ENCODE peak calls at places on chromosomes 3 and 15, in nine cellular contexts. One of them, this sample, is unnamed.

GRCh38 chr3:53134631-53135232 is 4.5 kb upstream of the RFT1 start:
- DNase-seq in immature natural killer cell: peak
- DNase-seq in stomach: peak
- DNase-seq in EH: peak
- DNase-seq in GM13976: peak
- DNase-seq in LHCN-M2: peak
- DNase-seq in T follicular helper cell: peak
- DNase-seq in ACHN: peak
- DNase-seq in activated CD8-positive, alpha-beta T cell treated with anti-CD3 and anti-CD28 coated beads for 36 hours: peak
- DNase-seq in this sample: peak

GRCh38 chr3:62193586-62194345 is 179.6 kb downstream of the FEZF2 start:
- DNase-seq in activated CD8-positive, alpha-beta T cell treated with anti-CD3 and anti-CD28 coated beads for 36 hours: no peak
- DNase-seq in immature natural killer cell: no peak
- DNase-seq in LHCN-M2: no peak
- DNase-seq in T follicular helper cell: no peak
- DNase-seq in GM13976: no peak
- DNase-seq in stomach: no peak
- DNase-seq in EH: no peak
- DNase-seq in ACHN: no peak
- DNase-seq in this sample: no peak

GRCh38 chr15:48202068-48202467 is 4.0 kb upstream of the SLC12A1 start:
- DNase-seq in stomach: no peak
- DNase-seq in ACHN: no peak
- DNase-seq in LHCN-M2: no peak
- DNase-seq in activated CD8-positive, alpha-beta T cell treated with anti-CD3 and anti-CD28 coated beads for 36 hours: no peak
- DNase-seq in EH: no peak
- DNase-seq in GM13976: no peak
- DNase-seq in immature natural killer cell: no peak
- DNase-seq in T follicular helper cell: no peak
- DNase-seq in this sample: no peak

GRCh38 chr3:19934098-19934566 is at the start of gene EFHB:
- DNase-seq in T follicular helper cell: no peak
- DNase-seq in GM13976: no peak
- DNase-seq in immature natural killer cell: no peak
- DNase-seq in LHCN-M2: peak
- DNase-seq in activated CD8-positive, alpha-beta T cell treated with anti-CD3 and anti-CD28 coated beads for 36 hours: peak
- DNase-seq in EH: peak
- DNase-seq in ACHN: no peak
- DNase-seq in stomach: no peak
- DNase-seq in this sample: peak

GRCh38 chr3:127406309-127407025 is 118.6 kb upstream of the PRR20G start:
- DNase-seq in GM13976: no peak
- DNase-seq in stomach: peak
- DNase-seq in LHCN-M2: peak
- DNase-seq in immature natural killer cell: no peak
- DNase-seq in ACHN: peak
- DNase-seq in activated CD8-positive, alpha-beta T cell treated with anti-CD3 and anti-CD28 coated beads for 36 hours: peak
- DNase-seq in T follicular helper cell: no peak
- DNase-seq in EH: peak
- DNase-seq in this sample: no peak

GRCh38 chr15:83436513-83437158 is 10.5 kb upstream of the SH3GL3 start:
- DNase-seq in activated CD8-positive, alpha-beta T cell treated with anti-CD3 and anti-CD28 coated beads for 36 hours: no peak
- DNase-seq in LHCN-M2: peak
- DNase-seq in ACHN: peak
- DNase-seq in GM13976: no peak
- DNase-seq in immature natural killer cell: no peak
- DNase-seq in stomach: no peak
- DNase-seq in T follicular helper cell: no peak
- DNase-seq in EH: peak
- DNase-seq in this sample: peak

GRCh38 chr3:54533856-54534255 is 394.0 kb downstream of the LRTM1 start:
- DNase-seq in stomach: no peak
- DNase-seq in ACHN: peak
- DNase-seq in immature natural killer cell: no peak
- DNase-seq in LHCN-M2: no peak
- DNase-seq in T follicular helper cell: no peak
- DNase-seq in EH: no peak
- DNase-seq in GM13976: no peak
- DNase-seq in activated CD8-positive, alpha-beta T cell treated with anti-CD3 and anti-CD28 coated beads for 36 hours: no peak
- DNase-seq in this sample: no peak

GRCh38 chr15:33113666-33114483 is 80.6 kb downstream of the FMN1 start:
- DNase-seq in GM13976: no peak
- DNase-seq in T follicular helper cell: no peak
- DNase-seq in EH: no peak
- DNase-seq in ACHN: no peak
- DNase-seq in LHCN-M2: no peak
- DNase-seq in stomach: no peak
- DNase-seq in activated CD8-positive, alpha-beta T cell treated with anti-CD3 and anti-CD28 coated beads for 36 hours: no peak
- DNase-seq in immature natural killer cell: no peak
- DNase-seq in this sample: no peak

GRCh38 chr3:139839034-139839433 is 96.0 kb upstream of the CLSTN2 start:
- DNase-seq in EH: no peak
- DNase-seq in stomach: no peak
- DNase-seq in T follicular helper cell: no peak
- DNase-seq in LHCN-M2: no peak
- DNase-seq in immature natural killer cell: no peak
- DNase-seq in GM13976: no peak
- DNase-seq in activated CD8-positive, alpha-beta T cell treated with anti-CD3 and anti-CD28 coated beads for 36 hours: no peak
- DNase-seq in ACHN: no peak
- DNase-seq in this sample: no peak

GRCh38 chr3:4595709-4596108 is 102.6 kb downstream of the ITPR1 start:
- DNase-seq in ACHN: no peak
- DNase-seq in T follicular helper cell: no peak
- DNase-seq in immature natural killer cell: no peak
- DNase-seq in EH: no peak
- DNase-seq in LHCN-M2: no peak
- DNase-seq in activated CD8-positive, alpha-beta T cell treated with anti-CD3 and anti-CD28 coated beads for 36 hours: peak
- DNase-seq in GM13976: no peak
- DNase-seq in stomach: no peak
- DNase-seq in this sample: no peak

GRCh38 chr3:126083511-126083912 is 412 bp downstream of the SLC41A3 start:
- DNase-seq in ACHN: peak
- DNase-seq in T follicular helper cell: peak
- DNase-seq in EH: peak
- DNase-seq in immature natural killer cell: peak
- DNase-seq in GM13976: peak
- DNase-seq in stomach: peak
- DNase-seq in LHCN-M2: peak
- DNase-seq in activated CD8-positive, alpha-beta T cell treated with anti-CD3 and anti-CD28 coated beads for 36 hours: peak
- DNase-seq in this sample: no peak

GRCh38 chr3:66297917-66298316 is 77.1 kb downstream of the SLC25A26 start:
- DNase-seq in LHCN-M2: peak
- DNase-seq in T follicular helper cell: no peak
- DNase-seq in ACHN: no peak
- DNase-seq in activated CD8-positive, alpha-beta T cell treated with anti-CD3 and anti-CD28 coated beads for 36 hours: no peak
- DNase-seq in immature natural killer cell: peak
- DNase-seq in stomach: no peak
- DNase-seq in GM13976: no peak
- DNase-seq in EH: peak
- DNase-seq in this sample: no peak

GRCh38 chr15:56215769-56216168 is 27.9 kb downstream of the RFX7 start:
- DNase-seq in LHCN-M2: peak
- DNase-seq in ACHN: no peak
- DNase-seq in T follicular helper cell: no peak
- DNase-seq in activated CD8-positive, alpha-beta T cell treated with anti-CD3 and anti-CD28 coated beads for 36 hours: no peak
- DNase-seq in GM13976: no peak
- DNase-seq in immature natural killer cell: no peak
- DNase-seq in EH: peak
- DNase-seq in stomach: no peak
- DNase-seq in this sample: no peak

GRCh38 chr3:6971933-6972332 is 111.0 kb downstream of the GRM7 start:
- DNase-seq in GM13976: no peak
- DNase-seq in EH: no peak
- DNase-seq in ACHN: no peak
- DNase-seq in activated CD8-positive, alpha-beta T cell treated with anti-CD3 and anti-CD28 coated beads for 36 hours: no peak
- DNase-seq in immature natural killer cell: no peak
- DNase-seq in LHCN-M2: no peak
- DNase-seq in stomach: no peak
- DNase-seq in T follicular helper cell: no peak
- DNase-seq in this sample: no peak

GRCh38 chr3:27649277-27649676 is 72.8 kb downstream of the EOMES start:
- DNase-seq in activated CD8-positive, alpha-beta T cell treated with anti-CD3 and anti-CD28 coated beads for 36 hours: no peak
- DNase-seq in LHCN-M2: no peak
- DNase-seq in T follicular helper cell: no peak
- DNase-seq in EH: no peak
- DNase-seq in immature natural killer cell: no peak
- DNase-seq in stomach: no peak
- DNase-seq in GM13976: no peak
- DNase-seq in ACHN: no peak
- DNase-seq in this sample: no peak

GRCh38 chr15:47301481-47301880 is 415.8 kb upstream of the SEMA6D start:
- DNase-seq in ACHN: no peak
- DNase-seq in immature natural killer cell: no peak
- DNase-seq in stomach: no peak
- DNase-seq in T follicular helper cell: no peak
- DNase-seq in EH: no peak
- DNase-seq in GM13976: no peak
- DNase-seq in LHCN-M2: no peak
- DNase-seq in activated CD8-positive, alpha-beta T cell treated with anti-CD3 and anti-CD28 coated beads for 36 hours: no peak
- DNase-seq in this sample: no peak

GRCh38 chr3:172673210-172673679 is 37.6 kb downstream of the NCEH1 start:
- DNase-seq in ACHN: peak
- DNase-seq in stomach: peak
- DNase-seq in GM13976: peak
- DNase-seq in T follicular helper cell: peak
- DNase-seq in activated CD8-positive, alpha-beta T cell treated with anti-CD3 and anti-CD28 coated beads for 36 hours: peak
- DNase-seq in immature natural killer cell: peak
- DNase-seq in LHCN-M2: peak
- DNase-seq in EH: peak
- DNase-seq in this sample: peak

GRCh38 chr3:53350652-53351051 is 3.3 kb upstream of the DCP1A start:
- DNase-seq in EH: peak
- DNase-seq in T follicular helper cell: no peak
- DNase-seq in stomach: no peak
- DNase-seq in GM13976: peak
- DNase-seq in activated CD8-positive, alpha-beta T cell treated with anti-CD3 and anti-CD28 coated beads for 36 hours: peak
- DNase-seq in ACHN: peak
- DNase-seq in LHCN-M2: peak
- DNase-seq in immature natural killer cell: no peak
- DNase-seq in this sample: no peak

GRCh38 chr3:174126990-174127758 is 729.6 kb downstream of the NLGN1 start:
- DNase-seq in LHCN-M2: peak
- DNase-seq in activated CD8-positive, alpha-beta T cell treated with anti-CD3 and anti-CD28 coated beads for 36 hours: no peak
- DNase-seq in immature natural killer cell: no peak
- DNase-seq in ACHN: no peak
- DNase-seq in GM13976: no peak
- DNase-seq in T follicular helper cell: no peak
- DNase-seq in EH: peak
- DNase-seq in stomach: no peak
- DNase-seq in this sample: no peak

GRCh38 chr15:88647362-88648105 is 8.7 kb downstream of the ISG20 start:
- DNase-seq in EH: no peak
- DNase-seq in activated CD8-positive, alpha-beta T cell treated with anti-CD3 and anti-CD28 coated beads for 36 hours: no peak
- DNase-seq in ACHN: no peak
- DNase-seq in LHCN-M2: no peak
- DNase-seq in T follicular helper cell: no peak
- DNase-seq in stomach: peak
- DNase-seq in GM13976: no peak
- DNase-seq in immature natural killer cell: no peak
- DNase-seq in this sample: peak

GRCh38 chr15:68384451-68385239 is 47.3 kb downstream of the ITGA11 start:
- DNase-seq in activated CD8-positive, alpha-beta T cell treated with anti-CD3 and anti-CD28 coated beads for 36 hours: no peak
- DNase-seq in EH: peak
- DNase-seq in LHCN-M2: peak
- DNase-seq in T follicular helper cell: no peak
- DNase-seq in GM13976: no peak
- DNase-seq in stomach: peak
- DNase-seq in ACHN: peak
- DNase-seq in immature natural killer cell: no peak
- DNase-seq in this sample: no peak

GRCh38 chr3:120093119-120093922 is 926 bp downstream of the GSK3B start:
- DNase-seq in GM13976: no peak
- DNase-seq in EH: peak
- DNase-seq in activated CD8-positive, alpha-beta T cell treated with anti-CD3 and anti-CD28 coated beads for 36 hours: peak
- DNase-seq in T follicular helper cell: no peak
- DNase-seq in ACHN: peak
- DNase-seq in immature natural killer cell: peak
- DNase-seq in stomach: no peak
- DNase-seq in LHCN-M2: peak
- DNase-seq in this sample: peak

GRCh38 chr3:116863842-116864626 is 154.5 kb downstream of the TUSC7 start:
- DNase-seq in EH: peak
- DNase-seq in stomach: no peak
- DNase-seq in ACHN: peak
- DNase-seq in T follicular helper cell: no peak
- DNase-seq in GM13976: peak
- DNase-seq in activated CD8-positive, alpha-beta T cell treated with anti-CD3 and anti-CD28 coated beads for 36 hours: no peak
- DNase-seq in immature natural killer cell: no peak
- DNase-seq in LHCN-M2: peak
- DNase-seq in this sample: no peak

GRCh38 chr15:63939531-63940130 is 105.9 kb upstream of the HERC1 start:
- DNase-seq in activated CD8-positive, alpha-beta T cell treated with anti-CD3 and anti-CD28 coated beads for 36 hours: peak
- DNase-seq in stomach: peak
- DNase-seq in LHCN-M2: peak
- DNase-seq in ACHN: no peak
- DNase-seq in GM13976: peak
- DNase-seq in immature natural killer cell: peak
- DNase-seq in EH: peak
- DNase-seq in T follicular helper cell: no peak
- DNase-seq in this sample: no peak

GRCh38 chr3:44439499-44440295 is 37.8 kb downstream of the ZNF445 start:
- DNase-seq in ACHN: no peak
- DNase-seq in activated CD8-positive, alpha-beta T cell treated with anti-CD3 and anti-CD28 coated beads for 36 hours: peak
- DNase-seq in EH: no peak
- DNase-seq in stomach: peak
- DNase-seq in immature natural killer cell: peak
- DNase-seq in T follicular helper cell: peak
- DNase-seq in GM13976: peak
- DNase-seq in LHCN-M2: no peak
- DNase-seq in this sample: peak

GRCh38 chr15:75030023-75030413 is 6.6 kb downstream of the PPCDC start:
- DNase-seq in LHCN-M2: no peak
- DNase-seq in immature natural killer cell: no peak
- DNase-seq in EH: peak
- DNase-seq in activated CD8-positive, alpha-beta T cell treated with anti-CD3 and anti-CD28 coated beads for 36 hours: no peak
- DNase-seq in ACHN: no peak
- DNase-seq in GM13976: no peak
- DNase-seq in T follicular helper cell: no peak
- DNase-seq in stomach: no peak
- DNase-seq in this sample: no peak

This sample was measured in mucosa of descending colon.